ENCODE peak calls at places on chromosomes 2 and 18, in four cellular contexts. One of them, this sample, is unnamed.

GRCh38 chr18:79780547-79780946 is 17.2 kb upstream of the KCNG2 start:
- DNase-seq in fibroblast of lung: no peak
- DNase-seq in left lung: no peak
- DNase-seq in H1: no peak
- DNase-seq in this sample: no peak

GRCh38 chr18:59769105-59769865 is 72.1 kb upstream of the CCBE1 start:
- DNase-seq in H1: no peak
- DNase-seq in fibroblast of lung: peak; percentile 78
- DNase-seq in left lung: no peak
- DNase-seq in this sample: no peak

GRCh38 chr2:180307096-180307495 is 300.0 kb upstream of the CWC22 start:
- DNase-seq in H1: no peak
- DNase-seq in fibroblast of lung: no peak
- DNase-seq in left lung: no peak
- DNase-seq in this sample: no peak

GRCh38 chr2:229945975-229946374 is 23.7 kb downstream of the FBXO36 start:
- DNase-seq in H1: no peak
- DNase-seq in fibroblast of lung: no peak
- DNase-seq in left lung: no peak
- DNase-seq in this sample: no peak

GRCh38 chr2:2870106-2870505 is 507.5 kb downstream of the EIPR1 start:
- DNase-seq in H1: no peak
- DNase-seq in left lung: no peak
- DNase-seq in fibroblast of lung: no peak
- DNase-seq in this sample: no peak

GRCh38 chr2:68292108-68292710 is 27.5 kb downstream of the CNRIP1 start:
- DNase-seq in left lung: no peak
- DNase-seq in fibroblast of lung: peak; percentile 46
- DNase-seq in H1: no peak
- DNase-seq in this sample: peak; percentile 23

GRCh38 chr2:133523406-133523805 is 44.9 kb downstream of the NCKAP5 start:
- DNase-seq in left lung: no peak
- DNase-seq in H1: no peak
- DNase-seq in fibroblast of lung: no peak
- DNase-seq in this sample: no peak

GRCh38 chr2:176527141-176527901 is 258.1 kb downstream of the MTX2 start:
- DNase-seq in left lung: no peak
- DNase-seq in fibroblast of lung: no peak
- DNase-seq in H1: no peak
- DNase-seq in this sample: no peak

GRCh38 chr2:85911836-85912692 is 23.3 kb upstream of the ST3GAL5 start:
- DNase-seq in fibroblast of lung: peak; percentile 36
- DNase-seq in H1: no peak
- DNase-seq in left lung: no peak
- DNase-seq in this sample: no peak

GRCh38 chr2:105394951-105395611 is 3.8 kb downstream of the FHL2 start:
- DNase-seq in left lung: no peak
- DNase-seq in fibroblast of lung: no peak
- DNase-seq in H1: no peak
- DNase-seq in this sample: no peak

GRCh38 chr2:65204461-65205230 is 23.0 kb upstream of the ACTR2 start:
- DNase-seq in left lung: no peak
- DNase-seq in H1: no peak
- DNase-seq in fibroblast of lung: peak; percentile 25
- DNase-seq in this sample: peak; percentile 31

GRCh38 chr2:195382186-195382585 is 274.8 kb upstream of the SLC39A10 start:
- DNase-seq in fibroblast of lung: no peak
- DNase-seq in H1: no peak
- DNase-seq in left lung: no peak
- DNase-seq in this sample: peak; percentile 33

GRCh38 chr2:58239243-58239642 is 1.9 kb downstream of the FANCL start:
- DNase-seq in fibroblast of lung: no peak
- DNase-seq in H1: no peak
- DNase-seq in left lung: no peak
- DNase-seq in this sample: no peak

GRCh38 chr2:58240938-58241755 is at the start of gene FANCL:
- DNase-seq in fibroblast of lung: peak; percentile 86
- DNase-seq in H1: peak; percentile 84
- DNase-seq in left lung: peak; percentile 95
- DNase-seq in this sample: peak; percentile 56

GRCh38 chr2:58235988-58236387 is 5.1 kb downstream of the FANCL start:
- DNase-seq in left lung: no peak
- DNase-seq in H1: no peak
- DNase-seq in fibroblast of lung: no peak
- DNase-seq in this sample: no peak

GRCh38 chr2:58237741-58238140 is 3.4 kb downstream of the FANCL start:
- DNase-seq in left lung: no peak
- DNase-seq in fibroblast of lung: no peak
- DNase-seq in H1: no peak
- DNase-seq in this sample: no peak

GRCh38 chr2:58240595-58240937 is 559 bp downstream of the FANCL start:
- DNase-seq in H1: no peak
- DNase-seq in left lung: no peak
- DNase-seq in fibroblast of lung: no peak
- DNase-seq in this sample: no peak
- H3K27ac ChIP-seq in H1: peak overlapping the region; percentile 94
- H3K27ac ChIP-seq in left lung: peak overlapping the region; percentile 78
- H3K27ac ChIP-seq in fibroblast of lung: peak overlapping the region; percentile 77
- H3K27ac ChIP-seq in this sample: peak overlapping the region; percentile 12

GRCh38 chr2:240525802-240526201 is 32.0 kb downstream of the ANKMY1 start:
- DNase-seq in H1: no peak
- DNase-seq in fibroblast of lung: no peak
- DNase-seq in left lung: no peak
- DNase-seq in this sample: no peak

GRCh38 chr2:240527153-240527750 is 30.5 kb downstream of the ANKMY1 start:
- DNase-seq in fibroblast of lung: no peak
- DNase-seq in H1: no peak
- DNase-seq in left lung: no peak
- DNase-seq in this sample: no peak

GRCh38 chr2:240524963-240525718 is 32.6 kb downstream of the ANKMY1 start:
- DNase-seq in left lung: no peak
- DNase-seq in fibroblast of lung: no peak
- DNase-seq in H1: no peak
- DNase-seq in this sample: no peak

GRCh38 chr2:240528406-240529040 is 29.3 kb downstream of the ANKMY1 start:
- DNase-seq in H1: no peak
- DNase-seq in left lung: no peak
- DNase-seq in fibroblast of lung: no peak
- DNase-seq in this sample: no peak

DNA sequence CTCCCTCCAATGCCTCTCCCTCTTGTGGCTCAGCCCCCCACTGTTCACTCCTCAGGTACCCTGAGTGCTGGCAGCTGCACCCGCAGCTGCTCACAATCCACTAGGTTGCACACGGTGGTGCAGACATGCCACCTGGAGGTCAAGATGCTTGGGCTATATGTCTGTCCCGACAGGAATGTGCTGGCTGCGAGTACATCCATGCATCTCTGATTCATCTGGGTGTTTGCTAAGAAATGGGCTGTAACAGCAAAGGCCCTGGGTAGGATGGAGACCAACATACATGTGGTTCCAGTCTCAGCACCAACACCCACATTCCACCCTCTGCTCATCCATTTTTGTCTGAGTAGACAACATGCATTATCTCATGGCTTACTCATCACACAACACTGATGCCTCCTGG is 31.3 kb downstream of the ANKMY1 start:
- DNase-seq in left lung: no peak
- DNase-seq in H1: no peak
- DNase-seq in fibroblast of lung: no peak
- DNase-seq in this sample: no peak
- H3K9me3 ChIP-seq in left lung: peaks cover 52% of the 10 kb centered on the region
- H3K9me3 ChIP-seq in H1: peaks cover 29% of the 10 kb centered on the region
- H3K9me3 ChIP-seq in fibroblast of lung: no peaks in the 10 kb centered on the region
- H3K9me3 ChIP-seq in this sample: peaks cover 3% of the 10 kb centered on the region

GRCh38 chr2:96526615-96527014 is 9.9 kb upstream of the ARID5A start:
- DNase-seq in H1: no peak
- DNase-seq in left lung: peak; percentile 49
- DNase-seq in fibroblast of lung: no peak
- DNase-seq in this sample: no peak
- H3K27ac ChIP-seq in H1: no peak overlapping the region
- H3K27ac ChIP-seq in left lung: no peak overlapping the region
- H3K27ac ChIP-seq in fibroblast of lung: no peak overlapping the region
- H3K27ac ChIP-seq in this sample: peak overlapping the region; percentile 55

GRCh38 chr2:26414291-26414690 is 12.6 kb downstream of the DRC1 start:
- DNase-seq in H1: no peak
- DNase-seq in fibroblast of lung: no peak
- DNase-seq in left lung: no peak
- DNase-seq in this sample: no peak
- H3K9me3 ChIP-seq in H1: no peaks in the 10 kb centered on the region
- H3K9me3 ChIP-seq in fibroblast of lung: no peaks in the 10 kb centered on the region
- H3K9me3 ChIP-seq in left lung: no peaks in the 10 kb centered on the region
- H3K9me3 ChIP-seq in this sample: no peaks in the 10 kb centered on the region

DNA sequence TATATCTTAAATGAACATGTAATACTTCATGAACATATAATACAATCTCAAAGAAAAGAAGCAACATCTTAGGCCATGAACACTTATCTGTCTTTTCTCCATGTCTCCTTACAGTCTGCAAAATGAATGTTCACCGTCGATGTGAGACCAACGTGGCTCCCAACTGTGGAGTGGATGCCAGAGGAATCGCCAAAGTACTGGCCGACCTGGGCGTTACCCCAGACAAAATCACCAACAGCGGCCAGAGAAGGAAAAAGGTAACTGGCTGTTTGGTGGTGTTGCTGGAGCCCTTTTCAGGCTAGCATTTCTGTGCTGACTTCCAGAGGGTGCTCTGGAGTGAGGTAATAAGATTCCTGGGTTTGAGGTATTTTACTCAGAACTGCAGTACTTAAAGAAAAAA is 295.9 kb upstream of the EPAS1 start:
- DNase-seq in H1: no peak
- DNase-seq in left lung: no peak
- DNase-seq in fibroblast of lung: no peak
- DNase-seq in this sample: no peak
- H3K27ac ChIP-seq in H1: no peak overlapping the region
- H3K27ac ChIP-seq in left lung: peak overlapping the region; percentile 77
- H3K27ac ChIP-seq in fibroblast of lung: peak overlapping the region; percentile 55
- H3K27ac ChIP-seq in this sample: no peak overlapping the region

GRCh38 chr2:80506563-80506962 is 202.0 kb upstream of the LRRTM1 start:
- DNase-seq in fibroblast of lung: no peak
- DNase-seq in H1: no peak
- DNase-seq in left lung: no peak
- DNase-seq in this sample: no peak
- H3K9me3 ChIP-seq in fibroblast of lung: no peaks in the 10 kb centered on the region
- H3K9me3 ChIP-seq in H1: no peaks in the 10 kb centered on the region
- H3K9me3 ChIP-seq in left lung: no peaks in the 10 kb centered on the region
- H3K9me3 ChIP-seq in this sample: no peaks in the 10 kb centered on the region

GRCh38 chr18:55859116-55859515 is 271.1 kb upstream of the TCF4 start:
- DNase-seq in fibroblast of lung: no peak
- DNase-seq in left lung: no peak
- DNase-seq in H1: no peak
- DNase-seq in this sample: no peak

GRCh38 chr18:55856679-55857078 is 268.7 kb upstream of the TCF4 start:
- DNase-seq in left lung: no peak
- DNase-seq in fibroblast of lung: no peak
- DNase-seq in H1: no peak
- DNase-seq in this sample: no peak

GRCh38 chr18:55857409-55857808 is 269.4 kb upstream of the TCF4 start:
- DNase-seq in left lung: no peak
- DNase-seq in H1: no peak
- DNase-seq in fibroblast of lung: no peak
- DNase-seq in this sample: no peak

GRCh38 chr18:55857961-55858360 is 270.0 kb upstream of the TCF4 start:
- DNase-seq in fibroblast of lung: no peak
- DNase-seq in left lung: no peak
- DNase-seq in H1: no peak
- DNase-seq in this sample: no peak

GRCh38 chr18:55858661-55859111 is 270.7 kb upstream of the TCF4 start:
- DNase-seq in left lung: no peak
- DNase-seq in fibroblast of lung: no peak
- DNase-seq in H1: no peak
- DNase-seq in this sample: no peak
- H3K27ac ChIP-seq in left lung: no peak overlapping the region
- H3K27ac ChIP-seq in fibroblast of lung: no peak overlapping the region
- H3K27ac ChIP-seq in H1: no peak overlapping the region
- H3K27ac ChIP-seq in this sample: no peak overlapping the region

GRCh38 chr2:102387763-102388546 is 32.4 kb downstream of the IL18R1 start:
- DNase-seq in fibroblast of lung: no peak
- DNase-seq in H1: no peak
- DNase-seq in left lung: no peak
- DNase-seq in this sample: no peak

GRCh38 chr2:102386004-102386403 is 30.4 kb downstream of the IL18R1 start:
- DNase-seq in left lung: no peak
- DNase-seq in fibroblast of lung: no peak
- DNase-seq in H1: no peak
- DNase-seq in this sample: no peak

GRCh38 chr2:102385522-102385921 is 29.9 kb downstream of the IL18R1 start:
- DNase-seq in H1: no peak
- DNase-seq in fibroblast of lung: no peak
- DNase-seq in left lung: no peak
- DNase-seq in this sample: no peak

GRCh38 chr2:102383722-102384121 is 28.1 kb downstream of the IL18R1 start:
- DNase-seq in left lung: no peak
- DNase-seq in fibroblast of lung: no peak
- DNase-seq in H1: no peak
- DNase-seq in this sample: no peak

GRCh38 chr2:102386867-102387541 is 31.4 kb downstream of the IL18R1 start:
- DNase-seq in H1: no peak
- DNase-seq in left lung: no peak
- DNase-seq in fibroblast of lung: no peak
- DNase-seq in this sample: no peak
- H3K9me3 ChIP-seq in H1: peaks cover 6% of the 10 kb centered on the region
- H3K9me3 ChIP-seq in left lung: peaks cover 22% of the 10 kb centered on the region
- H3K9me3 ChIP-seq in fibroblast of lung: no peaks in the 10 kb centered on the region
- H3K9me3 ChIP-seq in this sample: peaks cover 3% of the 10 kb centered on the region

This sample was measured in CD4-positive, alpha-beta memory T cell.